ENCODE peak calls at places on chromosomes 16 and 17, in four cellular contexts. One of them, this sample, is unnamed.

GRCh38 chr16:87318158-87318644 is 1.0 kb upstream of the C16orf95 start:
- DNase-seq in mesendoderm: peak; percentile 10
- DNase-seq in OCI-LY7: peak; percentile 13
- DNase-seq in prostate gland: no peak
- DNase-seq in this sample: no peak

GRCh38 chr16:700684-701584 is 4.7 kb downstream of the FBXL16 start:
- DNase-seq in mesendoderm: peak; percentile 50
- DNase-seq in OCI-LY7: no peak
- DNase-seq in prostate gland: no peak
- DNase-seq in this sample: no peak

GRCh38 chr17:66432996-66433556 is 130.7 kb downstream of the PRKCA start:
- DNase-seq in mesendoderm: peak; percentile 41
- DNase-seq in OCI-LY7: no peak
- DNase-seq in prostate gland: no peak
- DNase-seq in this sample: no peak

GRCh38 chr17:68437979-68438877 is 19.1 kb downstream of the WIPI1 start:
- DNase-seq in mesendoderm: peak; percentile 75
- DNase-seq in OCI-LY7: peak; percentile 87
- DNase-seq in prostate gland: no peak
- DNase-seq in this sample: peak; percentile 38

GRCh38 chr17:10062757-10063385 is 135.5 kb downstream of the GAS7 start:
- DNase-seq in mesendoderm: no peak
- DNase-seq in OCI-LY7: no peak
- DNase-seq in prostate gland: no peak
- DNase-seq in this sample: no peak

GRCh38 chr16:83771306-83771942 is 36.4 kb upstream of the HSBP1 start:
- DNase-seq in mesendoderm: no peak
- DNase-seq in OCI-LY7: no peak
- DNase-seq in prostate gland: no peak
- DNase-seq in this sample: peak; percentile 30

GRCh38 chr17:19401321-19402010 is 9.6 kb upstream of the RNF112 start:
- DNase-seq in mesendoderm: no peak
- DNase-seq in OCI-LY7: no peak
- DNase-seq in prostate gland: no peak
- DNase-seq in this sample: no peak

GRCh38 chr17:21296097-21297025 is 11.8 kb downstream of the MAP2K3 start:
- DNase-seq in mesendoderm: no peak
- DNase-seq in OCI-LY7: no peak
- DNase-seq in prostate gland: no peak
- DNase-seq in this sample: peak; percentile 64

GRCh38 chr17:33682622-33683021 is 389.5 kb upstream of the ASIC2 start:
- DNase-seq in mesendoderm: no peak
- DNase-seq in OCI-LY7: no peak
- DNase-seq in prostate gland: no peak
- DNase-seq in this sample: no peak
- H3K27ac ChIP-seq in mesendoderm: no peak overlapping the region
- H3K27ac ChIP-seq in OCI-LY7: no peak overlapping the region
- H3K27ac ChIP-seq in prostate gland: no peak overlapping the region
- H3K27ac ChIP-seq in this sample: no peak overlapping the region

DNA sequence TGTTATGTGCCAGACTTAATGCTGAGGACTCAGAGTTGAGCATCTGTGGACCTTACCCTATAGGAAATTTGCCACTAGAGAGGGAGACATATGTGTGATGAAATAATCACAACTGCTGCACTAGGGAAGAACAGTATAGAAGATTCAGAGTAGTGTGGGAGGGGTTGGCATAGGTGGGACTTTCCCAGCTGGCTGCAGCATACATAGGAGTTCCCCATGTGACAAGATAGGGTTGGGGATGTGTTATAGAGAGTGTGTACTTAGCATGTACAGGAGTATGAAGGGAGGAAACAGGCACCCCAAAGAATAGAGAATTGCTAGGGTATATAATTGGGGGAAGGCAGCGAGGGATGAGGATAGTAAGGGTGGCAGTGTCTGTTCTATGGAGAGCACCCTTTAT is 2.9 kb downstream of the NUP93 start:
- DNase-seq in mesendoderm: no peak
- DNase-seq in OCI-LY7: no peak
- DNase-seq in prostate gland: no peak
- DNase-seq in this sample: no peak
- H3K4me1 ChIP-seq in mesendoderm: no peaks in the 10 kb centered on the region
- H3K4me1 ChIP-seq in OCI-LY7: peaks cover 60% of the 10 kb centered on the region
- H3K4me1 ChIP-seq in prostate gland: no peaks in the 10 kb centered on the region
- H3K4me1 ChIP-seq in this sample: peaks cover 23% of the 10 kb centered on the region

DNA sequence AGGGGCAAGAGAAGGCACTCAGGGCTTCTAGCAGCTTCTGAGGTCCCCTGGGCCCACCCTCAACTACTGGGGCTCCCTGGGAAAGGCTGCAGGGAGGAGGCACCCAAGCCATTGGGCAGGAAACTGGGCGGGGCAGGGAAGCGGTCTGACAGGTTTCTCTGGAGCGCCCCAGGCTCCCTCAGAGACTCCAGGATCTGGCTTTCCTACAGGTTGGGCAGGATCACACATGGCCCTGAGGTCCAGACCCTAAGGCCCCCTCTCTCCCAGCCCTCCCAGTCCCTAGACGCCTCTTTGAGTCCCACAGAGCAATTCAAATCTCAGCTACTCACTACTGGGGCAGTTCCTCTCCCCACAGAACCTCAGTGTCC is 14.3 kb downstream of the JUP start:
- DNase-seq in mesendoderm: peak; percentile 72
- DNase-seq in OCI-LY7: no peak
- DNase-seq in prostate gland: peak; percentile 88
- DNase-seq in this sample: peak; percentile 82
- H3K27ac ChIP-seq in mesendoderm: no peak overlapping the region
- H3K27ac ChIP-seq in OCI-LY7: no peak overlapping the region
- H3K27ac ChIP-seq in prostate gland: peak overlapping the region; percentile 88
- H3K27ac ChIP-seq in this sample: peak overlapping the region; percentile 78

GRCh38 chr17:49581645-49581992 is 5.9 kb downstream of the NXPH3 start:
- DNase-seq in mesendoderm: no peak
- DNase-seq in OCI-LY7: no peak
- DNase-seq in prostate gland: no peak
- DNase-seq in this sample: no peak

GRCh38 chr17:49580981-49581644 is 5.4 kb downstream of the NXPH3 start:
- DNase-seq in mesendoderm: no peak
- DNase-seq in OCI-LY7: no peak
- DNase-seq in prostate gland: no peak
- DNase-seq in this sample: no peak

GRCh38 chr17:49578963-49579500 is 3.4 kb downstream of the NXPH3 start:
- DNase-seq in mesendoderm: no peak
- DNase-seq in OCI-LY7: no peak
- DNase-seq in prostate gland: no peak
- DNase-seq in this sample: no peak

GRCh38 chr17:49579522-49579921 is 3.9 kb downstream of the NXPH3 start:
- DNase-seq in mesendoderm: no peak
- DNase-seq in OCI-LY7: no peak
- DNase-seq in prostate gland: no peak
- DNase-seq in this sample: no peak

DNA sequence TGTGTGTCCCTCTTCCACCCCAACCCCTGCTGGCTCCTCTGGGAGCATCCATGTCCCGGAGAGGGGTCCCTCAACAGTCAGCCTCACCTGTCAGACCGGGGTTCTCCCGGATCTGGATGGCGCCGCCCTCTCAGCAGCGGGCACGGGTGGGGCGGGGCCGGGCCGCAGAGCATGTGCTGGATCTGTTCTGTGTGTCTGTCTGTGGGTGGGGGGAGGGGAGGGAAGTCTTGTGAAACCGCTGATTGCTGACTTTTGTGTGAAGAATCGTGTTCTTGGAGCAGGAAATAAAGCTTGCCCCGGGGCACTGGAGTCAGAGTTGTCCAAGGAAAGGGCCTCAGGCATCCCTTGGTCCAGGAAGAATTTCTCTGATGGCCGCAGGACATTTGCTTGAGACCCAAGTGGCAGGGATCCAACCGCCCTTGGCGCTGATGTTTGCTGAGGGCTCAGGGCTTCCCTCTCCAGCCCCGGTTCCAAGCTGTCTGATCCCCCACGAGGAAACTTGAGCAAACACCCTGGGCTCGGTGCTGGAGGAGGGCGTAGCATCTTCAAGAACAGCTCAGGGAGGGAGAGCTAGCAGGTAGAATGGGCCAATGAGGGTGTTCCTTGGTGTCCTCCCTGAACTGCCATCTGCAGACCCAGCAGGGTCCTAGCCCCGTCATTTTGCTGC is 4.5 kb downstream of the NXPH3 start:
- DNase-seq in mesendoderm: no peak
- DNase-seq in OCI-LY7: no peak
- DNase-seq in prostate gland: no peak
- DNase-seq in this sample: no peak
- H3K4me1 ChIP-seq in mesendoderm: peaks cover 1% of the 10 kb centered on the region
- H3K4me1 ChIP-seq in OCI-LY7: peaks cover 19% of the 10 kb centered on the region
- H3K4me1 ChIP-seq in prostate gland: no peaks in the 10 kb centered on the region
- H3K4me1 ChIP-seq in this sample: peaks cover 20% of the 10 kb centered on the region

GRCh38 chr16:85435298-85435697 is 177.8 kb upstream of the GSE1 start:
- DNase-seq in mesendoderm: no peak
- DNase-seq in OCI-LY7: no peak
- DNase-seq in prostate gland: no peak
- DNase-seq in this sample: no peak
- H3K27ac ChIP-seq in mesendoderm: no peak overlapping the region
- H3K27ac ChIP-seq in OCI-LY7: no peak overlapping the region
- H3K27ac ChIP-seq in prostate gland: no peak overlapping the region
- H3K27ac ChIP-seq in this sample: no peak overlapping the region

GRCh38 chr16:58411736-58412614 is 19.7 kb downstream of the GINS3 start:
- DNase-seq in mesendoderm: peak; percentile 30
- DNase-seq in OCI-LY7: no peak
- DNase-seq in prostate gland: no peak
- DNase-seq in this sample: no peak
- H3K4me1 ChIP-seq in mesendoderm: no peaks in the 10 kb centered on the region
- H3K4me1 ChIP-seq in OCI-LY7: peaks cover 56% of the 10 kb centered on the region
- H3K4me1 ChIP-seq in prostate gland: no peaks in the 10 kb centered on the region
- H3K4me1 ChIP-seq in this sample: no peaks in the 10 kb centered on the region

GRCh38 chr17:50183439-50184001 is 17.7 kb downstream of the SGCA start:
- DNase-seq in mesendoderm: no peak
- DNase-seq in OCI-LY7: peak; percentile 32
- DNase-seq in prostate gland: no peak
- DNase-seq in this sample: no peak
- H3K27ac ChIP-seq in mesendoderm: no peak overlapping the region
- H3K27ac ChIP-seq in OCI-LY7: no peak overlapping the region
- H3K27ac ChIP-seq in prostate gland: peak overlapping the region; percentile 20
- H3K27ac ChIP-seq in this sample: no peak overlapping the region

DNA sequence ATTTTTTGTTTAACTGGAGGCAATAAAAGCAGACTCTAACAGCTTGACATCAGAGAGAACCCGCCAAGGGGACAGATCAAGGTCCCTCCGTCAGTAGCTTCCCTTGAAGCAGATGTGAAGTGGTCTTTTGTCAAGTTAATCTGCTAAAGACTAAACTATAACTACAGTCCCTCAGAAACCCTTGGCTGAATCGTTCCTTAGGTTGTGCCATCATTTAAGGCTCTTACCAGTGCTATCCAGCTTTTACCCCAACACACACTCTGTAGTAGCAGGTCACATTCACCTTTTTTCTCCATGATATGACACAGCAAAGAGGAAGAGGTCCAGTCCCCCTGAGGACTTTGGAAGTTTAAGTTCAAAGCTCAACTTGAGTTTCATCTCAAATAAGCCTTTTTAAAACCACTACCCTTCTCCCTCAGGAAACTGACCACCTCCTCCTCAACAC is 49.7 kb downstream of the ERN1 start:
- DNase-seq in mesendoderm: no peak
- DNase-seq in OCI-LY7: no peak
- DNase-seq in prostate gland: no peak
- DNase-seq in this sample: no peak
- H3K4me1 ChIP-seq in mesendoderm: peaks cover 9% of the 10 kb centered on the region
- H3K4me1 ChIP-seq in OCI-LY7: peaks cover 96% of the 10 kb centered on the region
- H3K4me1 ChIP-seq in prostate gland: peaks cover 16% of the 10 kb centered on the region
- H3K4me1 ChIP-seq in this sample: peaks cover 66% of the 10 kb centered on the region

DNA sequence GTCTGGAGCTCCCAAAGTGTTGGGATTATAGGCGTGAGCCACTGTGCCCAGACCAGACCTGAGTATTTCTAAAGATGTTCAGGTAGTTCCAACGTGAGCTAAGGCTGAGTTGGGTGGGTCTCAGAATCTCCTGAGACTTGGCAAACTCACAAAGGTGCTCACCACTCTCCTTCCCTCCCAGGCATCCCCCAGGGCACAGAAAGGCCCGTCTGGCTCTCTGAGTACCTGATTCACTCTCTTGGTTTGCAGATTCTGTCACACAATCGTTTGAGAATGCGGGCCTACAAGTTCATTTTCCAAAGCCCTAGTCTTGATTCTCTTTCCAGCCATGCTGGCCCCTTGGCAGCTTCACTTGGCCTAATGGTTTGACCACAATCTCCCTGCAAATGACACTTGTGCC is 146.4 kb upstream of the CDC42EP4 start:
- DNase-seq in mesendoderm: no peak
- DNase-seq in OCI-LY7: no peak
- DNase-seq in prostate gland: no peak
- DNase-seq in this sample: no peak
- H3K27ac ChIP-seq in mesendoderm: no peak overlapping the region
- H3K27ac ChIP-seq in OCI-LY7: no peak overlapping the region
- H3K27ac ChIP-seq in prostate gland: no peak overlapping the region
- H3K27ac ChIP-seq in this sample: no peak overlapping the region

DNA sequence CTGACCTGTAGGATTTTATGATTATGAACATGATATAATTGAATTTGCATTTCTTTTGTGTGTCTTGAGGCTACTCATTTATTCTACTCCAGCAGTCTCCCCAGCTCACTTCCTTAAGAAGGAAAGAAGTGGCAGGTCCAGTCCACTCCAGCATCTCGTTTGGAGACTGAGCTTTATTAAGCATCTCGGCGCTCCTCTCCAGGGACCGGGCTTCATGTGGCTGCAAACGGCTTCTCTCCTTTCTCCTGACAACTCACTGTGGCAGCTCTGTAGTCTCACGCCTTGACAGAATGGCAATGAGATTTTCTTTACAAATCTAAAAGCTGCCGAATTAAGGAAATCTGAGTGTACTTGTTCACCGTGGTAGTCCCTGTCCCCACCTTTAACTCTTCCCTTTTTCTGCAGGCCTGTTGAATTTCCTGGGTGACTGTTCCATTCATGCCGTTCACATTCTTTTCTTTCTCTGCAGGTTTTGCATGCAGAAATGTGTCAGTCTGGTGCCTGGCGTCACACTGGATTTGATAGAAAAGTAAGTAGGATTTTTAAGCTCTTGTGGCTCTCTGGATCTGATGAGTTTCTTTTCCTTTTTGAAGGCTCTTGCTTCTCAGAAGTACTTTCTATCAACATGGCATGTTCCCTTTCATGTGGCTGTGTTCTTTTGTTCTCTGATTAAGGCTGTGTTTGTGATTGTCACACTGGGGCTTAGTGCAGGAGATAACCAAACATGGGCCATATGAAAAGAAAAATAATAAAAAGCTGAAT is 200.5 kb upstream of the CHMP6 start:
- DNase-seq in mesendoderm: no peak
- DNase-seq in OCI-LY7: no peak
- DNase-seq in prostate gland: no peak
- DNase-seq in this sample: no peak
- H3K4me1 ChIP-seq in mesendoderm: no peaks in the 10 kb centered on the region
- H3K4me1 ChIP-seq in OCI-LY7: peaks cover 39% of the 10 kb centered on the region
- H3K4me1 ChIP-seq in prostate gland: no peaks in the 10 kb centered on the region
- H3K4me1 ChIP-seq in this sample: no peaks in the 10 kb centered on the region